ENCODE peak calls at places on chromosomes 16 and 17, in four cellular contexts. X is OCI-LY7, E is aorta, V is H1. L is an unnamed sample.

GRCh38 chr17:20179031-20179430 is 169.9 kb downstream of the SPECC1 start:
- DNase-seq in X (no peak), E (no peak), V (no peak), L (no peak)

GRCh38 chr16:17556276-17557052 is 85.7 kb upstream of the XYLT1 start:
- DNase-seq in E (no peak), V (no peak), X (peak; percentile 36), L (no peak)

GRCh38 chr16:57479422-57480126 is 6.7 kb downstream of the DOK4 start:
- DNase-seq in X (no peak), E (peak; percentile 81), V (peak; percentile 83), L (no peak)

GRCh38 chr17:36936455-36936934 is 780 bp upstream of the LHX1 start:
- DNase-seq in E (no peak), V (peak; percentile 95), X (no peak), L (no peak)

GRCh38 chr17:36933174-36934143 is 3.8 kb upstream of the LHX1 start:
- DNase-seq in E (no peak), V (no peak), X (no peak), L (no peak)

GRCh38 chr17:77127735-77128361 is 12.9 kb upstream of the SEC14L1 start:
- DNase-seq in X (no peak), E (peak; percentile 81), V (no peak), L (peak; percentile 44)

GRCh38 chr17:56292628-56293027 is 139.4 kb downstream of the ANKFN1 start:
- DNase-seq in E (no peak), X (no peak), V (no peak), L (no peak)

GRCh38 chr16:25897677-25898076 is 205.9 kb downstream of the HS3ST4 start:
- DNase-seq in V (no peak), X (no peak), E (no peak), L (no peak)

GRCh38 chr16:81458827-81459598 is 14.4 kb downstream of the CMIP start:
- DNase-seq in X (no peak), V (no peak), E (no peak), L (no peak)

GRCh38 chr17:980406-981291 is 1.1 kb upstream of the NXN start:
- DNase-seq in V (no peak), E (peak; percentile 85), X (peak; percentile 95), L (peak; percentile 87)

GRCh38 chr17:64146418-64147109 is 16.6 kb upstream of the ERN1 start:
- DNase-seq in X (peak; percentile 70), V (peak; percentile 52), E (peak; percentile 88), L (peak; percentile 41)

GRCh38 chr17:50114849-50115357 is 15.1 kb downstream of the SAMD14 start:
- DNase-seq in X (peak; percentile 80), V (peak; percentile 66), E (no peak), L (no peak)

GRCh38 chr17:16886655-16887322 is 85.1 kb downstream of the TNFRSF13B start:
- DNase-seq in E (no peak), X (no peak), V (no peak), L (no peak)

GRCh38 chr16:75105306-75106061 is 11.1 kb downstream of the LDHD start:
- DNase-seq in X (peak; percentile 50), E (no peak), V (no peak), L (no peak)

GRCh38 chr17:74385201-74385600 is 17.9 kb downstream of the GPR142 start:
- DNase-seq in X (no peak), V (no peak), E (no peak), L (no peak)

GRCh38 chr16:89529097-89529496 is 20.9 kb downstream of the SPG7 start:
- DNase-seq in E (no peak), V (no peak), X (no peak), L (no peak)

GRCh38 chr16:34803683-34804416 is 1344.4 kb downstream of the TP53TG3F start:
- DNase-seq in E (peak; percentile 76), X (no peak), V (no peak), L (no peak)

GRCh38 chr16:86545481-86545880 is 9.6 kb downstream of the MTHFSD start:
- DNase-seq in X (no peak), V (no peak), E (peak; percentile 68), L (no peak)

GRCh38 chr17:29577778-29578211 is 9.3 kb downstream of the TP53I13 start:
- DNase-seq in E (peak; percentile 70), V (no peak), X (no peak), L (no peak)

GRCh38 chr17:17580662-17581470 is 10.6 kb downstream of the PEMT start:
- DNase-seq in E (no peak), V (no peak), X (no peak), L (no peak)

GRCh38 chr17:27565874-27566672 is 64.9 kb upstream of the LGALS9 start:
- DNase-seq in X (no peak), V (no peak), E (no peak), L (no peak)
- H3K27ac ChIP-seq in X (no peak overlapping the region), V (no peak overlapping the region), E (no peak overlapping the region), L (no peak overlapping the region)

DNA sequence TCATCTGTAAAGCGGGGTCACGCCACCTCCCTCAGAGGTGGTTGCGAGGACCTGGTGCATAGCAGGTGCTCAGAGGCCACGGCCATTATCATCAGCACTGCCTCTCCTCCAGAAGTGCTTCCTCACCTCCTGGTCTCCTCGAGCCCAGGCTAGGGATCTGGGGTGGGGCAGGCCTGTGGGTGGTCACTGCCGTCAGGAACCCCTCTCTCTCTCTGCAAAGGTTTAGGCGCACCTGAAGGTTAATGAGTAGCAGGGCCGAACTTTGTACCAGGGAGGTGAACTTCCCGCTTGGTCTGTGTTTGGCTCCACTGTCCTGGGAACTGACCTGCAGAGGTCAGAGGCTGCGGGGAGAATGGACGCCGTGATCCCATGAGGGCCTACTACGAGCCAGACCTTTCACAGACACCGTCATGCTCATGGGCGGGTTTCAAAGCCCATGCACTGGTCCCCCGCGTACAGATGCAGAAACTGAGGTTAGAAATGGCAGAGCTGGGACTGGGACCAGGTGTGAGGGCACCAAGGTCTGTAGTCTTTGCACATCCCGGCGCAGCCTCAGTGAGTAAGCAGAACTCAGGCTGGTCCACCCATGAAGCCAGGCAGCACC is 13.8 kb downstream of the JUP start:
- DNase-seq in X (no peak), E (no peak), V (no peak), L (no peak)
- H3K4me1 ChIP-seq in X (peaks cover 29% of the 10 kb centered on the region), E (no peaks in the 10 kb centered on the region), V (peaks cover 29% of the 10 kb centered on the region), L (no peaks in the 10 kb centered on the region)

DNA sequence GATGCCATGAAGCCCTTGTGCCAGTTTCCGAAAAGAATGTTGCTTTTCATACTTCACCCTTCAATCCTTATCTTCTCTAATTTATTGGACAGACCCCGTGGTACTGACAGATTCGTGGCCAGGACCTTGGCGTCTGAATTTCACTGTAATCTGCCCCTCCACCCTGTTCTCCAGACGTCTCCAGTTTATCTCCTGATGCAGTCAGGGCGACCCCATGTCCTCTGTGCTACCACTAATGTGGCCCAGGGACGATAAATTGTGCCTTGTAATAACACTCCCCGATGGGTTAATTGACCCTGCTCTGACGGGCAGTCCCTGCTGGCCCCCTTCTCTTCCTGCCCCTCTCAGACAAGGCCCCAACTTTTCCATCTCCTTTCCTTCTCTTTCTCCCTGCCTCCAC is 138.3 kb upstream of the GSE1 start:
- DNase-seq in V (no peak), X (no peak), E (no peak), L (no peak)
- H3K27ac ChIP-seq in V (no peak overlapping the region), X (no peak overlapping the region), E (no peak overlapping the region), L (no peak overlapping the region)

DNA sequence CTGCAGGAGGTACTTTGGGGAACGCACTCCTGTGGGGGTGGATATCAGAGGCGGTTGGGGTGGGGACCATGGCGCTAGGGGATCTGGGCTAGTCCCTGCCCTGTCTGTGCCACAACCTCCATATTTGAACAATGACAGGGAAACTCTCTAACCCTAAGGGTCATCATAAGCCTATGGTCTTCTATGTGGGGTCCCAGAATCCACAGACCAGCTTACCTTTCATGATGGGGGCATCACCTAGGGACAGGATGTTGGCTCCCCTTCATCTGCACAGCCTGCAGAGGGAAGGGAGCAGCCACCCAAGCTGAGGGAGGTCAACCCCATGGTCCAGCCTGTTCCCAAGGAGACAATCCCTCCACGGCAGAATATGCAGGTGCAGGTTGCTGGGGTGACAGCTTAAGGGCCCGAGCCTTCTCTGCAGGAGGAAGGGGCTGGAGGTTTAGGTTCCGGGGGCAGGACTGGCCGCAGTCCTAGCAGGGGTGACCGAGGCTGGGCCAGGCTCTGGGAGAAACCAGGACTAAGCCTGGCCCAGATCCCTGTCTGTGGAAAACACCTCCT is 1.7 kb downstream of the ORAI3 start:
- DNase-seq in V (no peak), X (no peak), E (no peak), L (no peak)
- H3K4me1 ChIP-seq in V (peaks cover 25% of the 10 kb centered on the region), X (peaks cover 35% of the 10 kb centered on the region), E (no peaks in the 10 kb centered on the region), L (peaks cover 18% of the 10 kb centered on the region)

DNA sequence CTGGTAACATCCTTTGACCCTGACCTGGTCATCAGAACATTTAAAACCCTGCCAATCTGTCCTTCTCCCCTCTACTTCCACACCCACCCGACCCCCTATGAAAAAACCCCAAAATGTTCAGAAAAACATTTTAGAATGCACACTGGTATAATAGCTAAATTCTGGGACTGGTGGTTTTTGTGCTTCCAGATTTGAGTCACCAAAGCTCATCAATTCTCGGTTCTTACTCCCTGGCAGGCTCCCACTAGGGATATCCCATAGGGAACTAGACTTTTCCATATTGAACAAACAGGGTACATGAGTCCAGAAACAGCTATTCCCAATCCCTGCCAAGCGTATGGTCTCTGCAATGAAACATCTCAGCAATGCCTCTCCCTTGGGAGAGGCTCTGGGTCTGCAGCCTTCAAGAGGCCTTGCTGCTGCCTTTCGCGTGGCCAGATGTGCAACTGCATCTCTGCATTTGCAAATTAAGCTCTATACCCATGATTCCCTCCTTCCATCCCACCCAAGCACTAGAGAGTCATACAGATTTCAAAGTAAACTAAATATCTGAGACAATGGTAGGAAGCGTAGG is 67.7 kb downstream of the SMG6 start:
- DNase-seq in V (no peak), E (no peak), X (peak; percentile 20), L (no peak)
- H3K27ac ChIP-seq in V (no peak overlapping the region), E (no peak overlapping the region), X (no peak overlapping the region), L (no peak overlapping the region)

DNA sequence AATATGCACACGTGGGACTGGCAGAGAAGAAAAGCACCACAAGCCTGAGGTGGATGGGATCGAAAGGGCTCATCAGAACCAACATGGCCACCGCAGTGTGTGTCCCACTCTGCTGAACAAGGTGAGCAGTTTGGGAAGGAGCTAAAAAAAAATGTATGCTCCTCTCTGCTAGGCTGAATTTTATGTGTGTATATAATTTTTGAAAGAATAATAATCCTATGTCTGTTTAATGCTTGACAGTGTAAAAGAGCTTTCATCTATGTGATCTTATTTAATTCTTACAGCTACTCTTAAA is 14.2 kb upstream of the EEF2K start:
- DNase-seq in V (no peak), X (peak; percentile 17), E (no peak), L (no peak)
- H3K4me1 ChIP-seq in V (peaks cover 10% of the 10 kb centered on the region), X (peaks cover 42% of the 10 kb centered on the region), E (no peaks in the 10 kb centered on the region), L (peaks cover 77% of the 10 kb centered on the region)

GRCh38 chr16:66364117-66364958 is 2.2 kb upstream of the CDH5 start:
- DNase-seq in E (no peak), V (no peak), X (no peak), L (no peak)
- H3K27ac ChIP-seq in E (no peak overlapping the region), V (no peak overlapping the region), X (no peak overlapping the region), L (no peak overlapping the region)

L was measured in CD8-positive, alpha-beta memory T cell.